ENCODE peak calls at places on chromosome 21, in eight cellular contexts. P, Q, Z, X, C, Y, G and E are unnamed samples.

GRCh38 chr21:39082656-39083376 is 100.4 kb downstream of the PSMG1 start:
- DNase-seq in X (no peak), G (no peak), Z (no peak), Q (no peak), Y (no peak), P (peak; percentile 77), C (no peak), E (peak; percentile 13)

GRCh38 chr21:46605759-46606426 is 1.0 kb upstream of the S100B start:
- DNase-seq in G (peak; percentile 42), Q (peak; percentile 46), C (no peak), Y (no peak), X (no peak), P (no peak), Z (no peak), E (no peak)

GRCh38 chr21:27681841-27682240 is 715.0 kb upstream of the ADAMTS5 start:
- DNase-seq in P (no peak), Z (no peak), X (no peak), Q (no peak), Y (no peak), C (no peak), G (no peak), E (no peak)

GRCh38 chr21:44549525-44550211 is 1.6 kb downstream of the KRTAP10-2 start:
- DNase-seq in P (no peak), Y (no peak), Z (no peak), X (no peak), G (peak; percentile 5), C (no peak), Q (peak; percentile 4), E (no peak)

GRCh38 chr21:31730687-31731111 is 1.2 kb downstream of the SCAF4 start:
- DNase-seq in Z (peak; percentile 40), G (no peak), X (no peak), C (no peak), P (no peak), Q (no peak), Y (no peak), E (no peak)

GRCh38 chr21:42652527-42653491 is 612 bp upstream of the PDE9A start:
- DNase-seq in P (no peak), Q (no peak), Y (no peak), Z (peak; percentile 73), C (peak; percentile 49), X (peak; percentile 75), G (peak; percentile 75), E (no peak)

GRCh38 chr21:33434770-33435360 is 31.7 kb downstream of the IFNGR2 start:
- DNase-seq in G (no peak), Y (peak; percentile 59), X (peak; percentile 53), Z (no peak), Q (no peak), P (no peak), C (no peak), E (no peak)

GRCh38 chr21:46424621-46425020 is 34.1 kb upstream of the DIP2A start:
- DNase-seq in Z (no peak), C (no peak), X (no peak), P (no peak), Y (no peak), Q (peak; percentile 31), G (no peak), E (no peak)

GRCh38 chr21:38988211-38989096 is 182.7 kb downstream of the ETS2 start:
- DNase-seq in Q (no peak), Z (peak; percentile 62), Y (no peak), P (no peak), X (no peak), G (no peak), C (no peak), E (no peak)

GRCh38 chr21:28228624-28228995 is 764.1 kb downstream of the LTN1 start:
- DNase-seq in C (no peak), Y (no peak), P (no peak), X (no peak), G (no peak), Q (no peak), Z (no peak), E (no peak)

GRCh38 chr21:25708467-25709065 is 26.1 kb downstream of the ATP5PF start:
- DNase-seq in Y (peak; percentile 14), P (peak; percentile 14), X (peak; percentile 41), Z (peak; percentile 64), Q (peak; percentile 52), C (peak; percentile 38), G (peak; percentile 40), E (peak; percentile 26)

GRCh38 chr21:36337099-36337509 is 17.1 kb downstream of the MORC3 start:
- DNase-seq in Z (no peak), Q (no peak), X (no peak), G (no peak), C (peak; percentile 54), P (no peak), Y (no peak), E (no peak)

GRCh38 chr21:15604424-15604823 is 125.4 kb upstream of the USP25 start:
- DNase-seq in Z (no peak), Q (no peak), X (peak; percentile 11), Y (peak; percentile 9), C (peak; percentile 80), G (no peak), P (no peak), E (no peak)

GRCh38 chr21:28142692-28143091 is 850.0 kb downstream of the LTN1 start:
- DNase-seq in P (no peak), X (peak; percentile 36), C (peak; percentile 8), G (no peak), Q (no peak), Z (no peak), Y (peak; percentile 49), E (no peak)

GRCh38 chr21:45989355-45990048 is 7.9 kb downstream of the COL6A1 start:
- DNase-seq in G (no peak), P (no peak), X (no peak), Q (peak; percentile 13), Y (no peak), Z (peak; percentile 9), C (no peak), E (no peak)

GRCh38 chr21:15495965-15496364 is 233.8 kb upstream of the USP25 start:
- DNase-seq in X (no peak), Z (no peak), Q (no peak), G (no peak), C (no peak), Y (peak; percentile 25), P (no peak), E (no peak)